ENCODE peak calls at places on chromosomes 16 and 17, in eight cellular contexts. One of them, this sample, is unnamed.

GRCh38 chr16:89576173-89577054 is 856 bp downstream of the CPNE7 start:
- DNase-seq in suprapubic skin: no peak
- DNase-seq in heart left ventricle: no peak
- DNase-seq in NCI-H1417: no peak
- DNase-seq in MCF 10A: no peak
- DNase-seq in cardiac muscle cell: no peak
- DNase-seq in HT1080: no peak
- DNase-seq in progenitor cell of endocrine pancreas: no peak
- DNase-seq in this sample: no peak

GRCh38 chr17:40312131-40312731 is 3.3 kb downstream of the RARA start:
- DNase-seq in HT1080: no peak
- DNase-seq in progenitor cell of endocrine pancreas: no peak
- DNase-seq in MCF 10A: peak; percentile 64
- DNase-seq in NCI-H1417: peak; percentile 17
- DNase-seq in cardiac muscle cell: no peak
- DNase-seq in heart left ventricle: peak; percentile 72
- DNase-seq in suprapubic skin: peak; percentile 52
- DNase-seq in this sample: no peak

GRCh38 chr16:12081048-12081404 is 104.5 kb downstream of the SNX29 start:
- DNase-seq in HT1080: no peak
- DNase-seq in heart left ventricle: no peak
- DNase-seq in MCF 10A: no peak
- DNase-seq in cardiac muscle cell: no peak
- DNase-seq in suprapubic skin: peak; percentile 29
- DNase-seq in NCI-H1417: no peak
- DNase-seq in progenitor cell of endocrine pancreas: no peak
- DNase-seq in this sample: no peak

GRCh38 chr16:69514366-69514765 is 51.4 kb upstream of the NFAT5 start:
- DNase-seq in heart left ventricle: no peak
- DNase-seq in HT1080: no peak
- DNase-seq in MCF 10A: no peak
- DNase-seq in cardiac muscle cell: no peak
- DNase-seq in suprapubic skin: no peak
- DNase-seq in NCI-H1417: no peak
- DNase-seq in progenitor cell of endocrine pancreas: no peak
- DNase-seq in this sample: no peak

GRCh38 chr17:4205917-4206316 is 57.9 kb downstream of the ANKFY1 start:
- DNase-seq in heart left ventricle: no peak
- DNase-seq in progenitor cell of endocrine pancreas: no peak
- DNase-seq in HT1080: no peak
- DNase-seq in suprapubic skin: no peak
- DNase-seq in cardiac muscle cell: no peak
- DNase-seq in MCF 10A: no peak
- DNase-seq in NCI-H1417: no peak
- DNase-seq in this sample: no peak

GRCh38 chr16:86314402-86315025 is 195.8 kb upstream of the FOXF1 start:
- DNase-seq in MCF 10A: no peak
- DNase-seq in progenitor cell of endocrine pancreas: no peak
- DNase-seq in cardiac muscle cell: no peak
- DNase-seq in suprapubic skin: peak; percentile 59
- DNase-seq in HT1080: no peak
- DNase-seq in heart left ventricle: no peak
- DNase-seq in NCI-H1417: no peak
- DNase-seq in this sample: no peak

GRCh38 chr17:15914400-15915165 is 30.3 kb upstream of the ADORA2B start:
- DNase-seq in cardiac muscle cell: no peak
- DNase-seq in progenitor cell of endocrine pancreas: no peak
- DNase-seq in heart left ventricle: no peak
- DNase-seq in HT1080: peak; percentile 87
- DNase-seq in MCF 10A: peak; percentile 67
- DNase-seq in suprapubic skin: no peak
- DNase-seq in NCI-H1417: no peak
- DNase-seq in this sample: no peak

GRCh38 chr17:80799553-80800403 is 191.9 kb upstream of the CHMP6 start:
- DNase-seq in HT1080: no peak
- DNase-seq in cardiac muscle cell: no peak
- DNase-seq in NCI-H1417: peak; percentile 14
- DNase-seq in heart left ventricle: no peak
- DNase-seq in MCF 10A: no peak
- DNase-seq in suprapubic skin: peak; percentile 67
- DNase-seq in progenitor cell of endocrine pancreas: no peak
- DNase-seq in this sample: no peak

GRCh38 chr17:16449121-16449570 is 33.8 kb downstream of the TRPV2 start:
- DNase-seq in heart left ventricle: no peak
- DNase-seq in progenitor cell of endocrine pancreas: no peak
- DNase-seq in cardiac muscle cell: no peak
- DNase-seq in HT1080: peak; percentile 60
- DNase-seq in suprapubic skin: no peak
- DNase-seq in MCF 10A: peak; percentile 41
- DNase-seq in NCI-H1417: no peak
- DNase-seq in this sample: no peak

GRCh38 chr16:1420111-1420539 is 422 bp downstream of the UQCC4 start:
- DNase-seq in suprapubic skin: no peak
- DNase-seq in HT1080: no peak
- DNase-seq in heart left ventricle: no peak
- DNase-seq in progenitor cell of endocrine pancreas: no peak
- DNase-seq in cardiac muscle cell: no peak
- DNase-seq in MCF 10A: no peak
- DNase-seq in NCI-H1417: no peak
- DNase-seq in this sample: no peak

GRCh38 chr16:64925166-64925565 is 196.7 kb downstream of the CDH11 start:
- DNase-seq in suprapubic skin: no peak
- DNase-seq in MCF 10A: no peak
- DNase-seq in cardiac muscle cell: no peak
- DNase-seq in NCI-H1417: no peak
- DNase-seq in heart left ventricle: no peak
- DNase-seq in progenitor cell of endocrine pancreas: no peak
- DNase-seq in HT1080: no peak
- DNase-seq in this sample: no peak

GRCh38 chr17:78774956-78775571 is 7.0 kb downstream of the CYTH1 start:
- DNase-seq in heart left ventricle: no peak
- DNase-seq in NCI-H1417: no peak
- DNase-seq in progenitor cell of endocrine pancreas: no peak
- DNase-seq in cardiac muscle cell: no peak
- DNase-seq in HT1080: no peak
- DNase-seq in MCF 10A: peak; percentile 41
- DNase-seq in suprapubic skin: no peak
- DNase-seq in this sample: no peak

GRCh38 chr16:78727536-78727935 is 628.1 kb downstream of the WWOX start:
- DNase-seq in cardiac muscle cell: no peak
- DNase-seq in NCI-H1417: no peak
- DNase-seq in HT1080: no peak
- DNase-seq in suprapubic skin: no peak
- DNase-seq in MCF 10A: no peak
- DNase-seq in progenitor cell of endocrine pancreas: no peak
- DNase-seq in heart left ventricle: no peak
- DNase-seq in this sample: no peak

GRCh38 chr16:20931066-20931465 is 30.5 kb downstream of the LYRM1 start:
- DNase-seq in MCF 10A: no peak
- DNase-seq in NCI-H1417: no peak
- DNase-seq in progenitor cell of endocrine pancreas: no peak
- DNase-seq in cardiac muscle cell: no peak
- DNase-seq in suprapubic skin: no peak
- DNase-seq in heart left ventricle: no peak
- DNase-seq in HT1080: no peak
- DNase-seq in this sample: no peak

GRCh38 chr17:46199379-46199778 is 6.2 kb upstream of the KANSL1 start:
- DNase-seq in MCF 10A: no peak
- DNase-seq in suprapubic skin: no peak
- DNase-seq in heart left ventricle: no peak
- DNase-seq in cardiac muscle cell: no peak
- DNase-seq in HT1080: no peak
- DNase-seq in NCI-H1417: no peak
- DNase-seq in progenitor cell of endocrine pancreas: no peak
- DNase-seq in this sample: no peak

GRCh38 chr16:15879255-15879804 is 9.1 kb downstream of the CEP20 start:
- DNase-seq in MCF 10A: peak; percentile 89
- DNase-seq in suprapubic skin: no peak
- DNase-seq in NCI-H1417: peak; percentile 9
- DNase-seq in heart left ventricle: no peak
- DNase-seq in progenitor cell of endocrine pancreas: no peak
- DNase-seq in cardiac muscle cell: no peak
- DNase-seq in HT1080: peak; percentile 77
- DNase-seq in this sample: no peak

GRCh38 chr17:82031885-82032627 is 578 bp downstream of the RAC3 start:
- DNase-seq in MCF 10A: peak; percentile 51
- DNase-seq in HT1080: no peak
- DNase-seq in suprapubic skin: no peak
- DNase-seq in progenitor cell of endocrine pancreas: no peak
- DNase-seq in heart left ventricle: no peak
- DNase-seq in cardiac muscle cell: peak; percentile 43
- DNase-seq in NCI-H1417: peak; percentile 36
- DNase-seq in this sample: no peak

GRCh38 chr17:15213381-15214087 is 51.6 kb downstream of the PMP22 start:
- DNase-seq in progenitor cell of endocrine pancreas: no peak
- DNase-seq in suprapubic skin: no peak
- DNase-seq in HT1080: no peak
- DNase-seq in heart left ventricle: no peak
- DNase-seq in NCI-H1417: peak; percentile 41
- DNase-seq in MCF 10A: peak; percentile 62
- DNase-seq in cardiac muscle cell: peak; percentile 55
- DNase-seq in this sample: no peak

This sample was measured in SK-N-DZ.